ENCODE peak calls at places on chromosomes 1 and 21, in six cellular contexts. S is left lobe of liver; I is ELF-1; Q is GM19239; H is stimulated activated naive CD4-positive, alpha-beta T cell; E is heart left ventricle. B is an unnamed sample.

GRCh38 chr21:27154451-27155129 is 187.7 kb upstream of the ADAMTS5 start:
- DNase-seq in E (no peak), I (no peak), H (no peak), S (no peak), Q (no peak), B (no peak)

GRCh38 chr21:29775462-29775861 is 164.3 kb downstream of the GRIK1 start:
- DNase-seq in I (no peak), H (no peak), Q (no peak), S (no peak), E (no peak), B (peak)

GRCh38 chr1:229894535-229894934 is 172.5 kb upstream of the GALNT2 start:
- DNase-seq in H (no peak), S (no peak), Q (no peak), I (no peak), E (no peak), B (no peak)

GRCh38 chr1:229221106-229222019 is 49.5 kb upstream of the RAB4A start:
- DNase-seq in H (no peak), I (no peak), E (no peak), S (peak), Q (no peak), B (peak)

GRCh38 chr1:181117648-181118449 is 29.3 kb downstream of the IER5 start:
- DNase-seq in S (no peak), Q (no peak), I (peak), H (no peak), E (no peak), B (peak)

GRCh38 chr1:76203132-76203531 is 128.6 kb downstream of the ST6GALNAC3 start:
- DNase-seq in H (no peak), I (no peak), Q (no peak), E (no peak), S (no peak), B (peak)

GRCh38 chr1:235736263-235736662 is 86.7 kb upstream of the GNG4 start:
- DNase-seq in I (no peak), Q (no peak), S (no peak), E (no peak), H (no peak), B (no peak)

GRCh38 chr1:9066945-9067807 is 2.3 kb downstream of the SLC2A5 start:
- DNase-seq in H (no peak), Q (no peak), E (peak), I (no peak), S (no peak), B (no peak)

GRCh38 chr1:67285780-67286488 is 21.7 kb upstream of the IL12RB2 start:
- DNase-seq in H (no peak), E (no peak), S (no peak), Q (no peak), I (no peak), B (no peak)

GRCh38 chr1:197902131-197902453 is 338 bp upstream of the C1orf53 start:
- DNase-seq in I (no peak), Q (no peak), H (no peak), E (no peak), S (no peak), B (no peak)

GRCh38 chr1:44803312-44804095 is 3.3 kb downstream of the PLK3 start:
- DNase-seq in E (peak), Q (no peak), H (no peak), I (no peak), S (no peak), B (no peak)

GRCh38 chr1:47232187-47232874 is at the start of gene TAL1:
- DNase-seq in H (no peak), E (no peak), Q (no peak), S (no peak), I (no peak), B (peak)

GRCh38 chr1:31567956-31568570 is 8.3 kb upstream of the TINAGL1 start:
- DNase-seq in H (no peak), E (no peak), S (peak), I (no peak), Q (no peak), B (no peak)